ENCODE peak calls at places on chromosomes 7 and 10, in six cellular contexts. V, N, R, Z, P and U are unnamed samples.

GRCh38 chr10:71212249-71213126 is at the start of gene UNC5B:
- DNase-seq in V (peak; percentile 84), N (no peak), R (peak; percentile 94), Z (peak; percentile 96), P (peak; percentile 95), U (peak; percentile 67)

GRCh38 chr10:43220971-43221418 is 45.9 kb downstream of the RASGEF1A start:
- DNase-seq in V (no peak), N (no peak), R (no peak), Z (peak; percentile 22), P (peak; percentile 8), U (no peak)

GRCh38 chr7:15851201-15851600 is 164.7 kb upstream of the MEOX2 start:
- DNase-seq in V (no peak), N (no peak), R (no peak), Z (no peak), P (no peak), U (no peak)

GRCh38 chr10:24240001-24240751 is 31.2 kb downstream of the KIAA1217 start:
- DNase-seq in V (peak; percentile 3), N (no peak), R (peak; percentile 48), Z (no peak), P (no peak), U (no peak)

GRCh38 chr7:158237672-158238335 is 349.8 kb downstream of the PTPRN2 start:
- DNase-seq in V (no peak), N (no peak), R (no peak), Z (no peak), P (no peak), U (no peak)

GRCh38 chr10:3054816-3055202 is 12.5 kb upstream of the PFKP start:
- DNase-seq in V (no peak), N (no peak), R (peak; percentile 59), Z (no peak), P (no peak), U (no peak)

GRCh38 chr7:151837285-151838042 is 39.5 kb downstream of the PRKAG2 start:
- DNase-seq in V (no peak), N (no peak), R (no peak), Z (peak; percentile 57), P (peak; percentile 46), U (no peak)

GRCh38 chr7:8480466-8480865 is 47.1 kb downstream of the NXPH1 start:
- DNase-seq in V (no peak), N (no peak), R (no peak), Z (no peak), P (no peak), U (no peak)

GRCh38 chr10:90276894-90277447 is 575.6 kb downstream of the KIF20B start:
- DNase-seq in V (no peak), N (no peak), R (peak; percentile 86), Z (no peak), P (no peak), U (no peak)

GRCh38 chr10:52004342-52004949 is 305.1 kb upstream of the CSTF2T start:
- DNase-seq in V (peak; percentile 42), N (peak; percentile 3), R (peak; percentile 72), Z (no peak), P (no peak), U (peak; percentile 19)

GRCh38 chr7:106126170-106126938 is 14.2 kb upstream of the SYPL1 start:
- DNase-seq in V (peak; percentile 65), N (no peak), R (peak; percentile 64), Z (no peak), P (no peak), U (peak; percentile 50)

GRCh38 chr7:123348700-123349099 is 148.9 kb upstream of the SLC13A1 start:
- DNase-seq in V (no peak), N (peak; percentile 76), R (no peak), Z (no peak), P (no peak), U (no peak)

GRCh38 chr7:134440476-134440875 is 18.4 kb downstream of the AKR1B1 start:
- DNase-seq in V (no peak), N (no peak), R (no peak), Z (no peak), P (no peak), U (no peak)
- H3K4me3 ChIP-seq in V (no peak overlapping the region), N (no peak overlapping the region), R (no peak overlapping the region), Z (no peak overlapping the region), P (no peak overlapping the region), U (no peak overlapping the region)

GRCh38 chr10:74855027-74855426 is 28.6 kb downstream of the KAT6B start:
- DNase-seq in V (no peak), N (no peak), R (no peak), Z (no peak), P (no peak), U (no peak)
- H3K4me3 ChIP-seq in V (no peak overlapping the region), N (no peak overlapping the region), R (no peak overlapping the region), Z (no peak overlapping the region), P (peak overlapping the region; percentile 14), U (no peak overlapping the region)

DNA sequence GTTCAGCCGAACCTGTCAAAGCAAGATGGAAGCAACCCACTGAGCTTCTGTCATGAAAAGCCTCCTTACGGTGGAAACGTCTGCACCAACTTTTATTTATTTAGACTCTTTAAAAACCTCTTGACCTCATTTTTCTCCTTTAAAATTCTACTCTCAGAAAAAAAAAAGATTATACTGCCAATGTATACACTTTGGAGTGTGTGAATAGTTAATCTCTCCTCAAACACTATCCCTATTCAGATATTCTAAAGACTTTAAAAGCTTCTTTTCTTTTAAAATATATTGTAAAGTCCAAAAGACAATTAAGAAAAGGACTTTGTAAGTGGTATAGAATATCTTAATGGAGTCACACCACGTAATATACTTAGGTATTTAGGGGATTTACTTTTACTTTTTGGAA is 335.2 kb upstream of the SEMA3D start:
- DNase-seq in V (no peak), N (no peak), R (no peak), Z (no peak), P (no peak), U (no peak)
- H3K4me3 ChIP-seq in V (no peak overlapping the region), N (no peak overlapping the region), R (no peak overlapping the region), Z (no peak overlapping the region), P (no peak overlapping the region), U (no peak overlapping the region)

DNA sequence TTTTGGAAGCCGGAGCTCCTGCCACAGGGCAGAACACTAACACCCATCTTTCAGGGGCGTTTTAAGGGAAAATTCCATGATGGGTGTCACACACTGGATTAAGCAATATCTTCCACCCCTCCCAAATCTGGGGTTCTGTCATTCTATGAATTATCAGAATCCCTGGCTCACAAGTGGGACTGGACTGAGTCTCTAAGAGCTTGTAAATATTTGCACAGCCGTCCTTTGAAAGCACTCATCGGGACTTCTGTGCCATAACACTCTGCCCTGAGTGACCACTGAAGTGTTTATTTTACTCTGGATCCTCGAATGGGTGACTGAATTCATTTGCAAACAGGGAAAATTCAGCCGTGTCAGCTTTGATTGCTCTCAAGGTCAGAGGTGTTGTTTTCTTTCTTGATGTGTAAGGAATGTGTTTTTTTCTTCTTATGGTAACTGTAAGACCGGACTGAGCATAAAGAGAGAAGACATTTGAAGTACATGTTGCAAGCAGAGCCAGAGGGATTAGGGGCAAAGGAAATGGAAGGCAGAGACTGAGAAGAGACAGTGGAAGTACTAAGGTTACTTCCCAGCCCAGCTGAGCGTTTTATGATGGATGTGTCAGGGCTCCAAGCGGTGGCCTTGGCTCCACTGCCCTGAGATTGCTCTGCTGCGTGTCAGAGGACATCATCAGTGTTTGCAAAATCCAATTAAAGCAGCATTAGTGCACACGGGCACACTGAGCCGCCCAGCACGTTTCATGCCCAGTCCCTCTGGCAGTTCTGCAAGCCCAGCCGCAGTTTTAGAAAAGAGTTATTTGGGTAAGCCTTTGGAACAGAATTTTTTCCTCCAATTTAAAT is 17.7 kb upstream of the GTPBP4 start:
- DNase-seq in V (peak; percentile 22), N (no peak), R (peak; percentile 8), Z (no peak), P (peak; percentile 58), U (peak; percentile 57)
- H3K4me3 ChIP-seq in V (no peak overlapping the region), N (no peak overlapping the region), R (no peak overlapping the region), Z (no peak overlapping the region), P (peak overlapping the region; percentile 7), U (no peak overlapping the region)

DNA sequence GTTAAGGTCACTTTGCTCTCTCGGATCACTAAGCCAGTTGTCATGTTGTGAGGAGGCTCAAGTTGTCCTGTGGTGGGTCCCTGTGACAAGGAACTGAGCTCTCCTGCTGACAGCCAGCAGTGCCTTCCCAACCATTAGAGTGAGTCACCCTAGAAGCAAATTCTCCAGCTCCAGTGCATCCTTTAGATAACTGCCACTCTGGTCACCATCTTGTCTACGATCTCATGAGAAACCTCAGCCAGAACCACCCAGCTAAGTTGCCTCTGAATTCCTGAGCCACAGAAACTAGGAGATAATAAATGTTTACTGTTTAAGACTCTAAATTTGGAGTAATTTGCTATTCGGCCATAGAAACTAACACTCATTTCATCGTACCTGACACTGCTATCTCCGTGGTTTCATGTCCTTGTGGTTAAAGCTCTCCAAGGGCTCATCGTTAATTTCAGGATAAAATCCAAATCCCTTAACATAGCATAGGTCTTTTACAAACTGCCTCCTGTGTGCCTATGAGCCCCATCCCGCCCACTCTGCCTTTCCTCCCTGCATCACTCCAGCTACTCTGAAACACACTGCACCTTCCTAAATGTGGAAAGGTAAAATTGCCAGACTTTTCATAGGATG is 56.5 kb upstream of the WIPF3 start:
- DNase-seq in V (peak; percentile 10), N (no peak), R (no peak), Z (no peak), P (no peak), U (no peak)
- H3K4me3 ChIP-seq in V (no peak overlapping the region), N (no peak overlapping the region), R (no peak overlapping the region), Z (no peak overlapping the region), P (no peak overlapping the region), U (no peak overlapping the region)